ENCODE peak calls at places on chromosome 21, in seven cellular contexts. V is RPMI7951; J is prostate gland; C is stimulated activated CD8-positive, alpha-beta memory T cell treated with anti-CD3 and anti-CD28 coated beads, Interleukin-15, amount 100 ng/mL, for 4 hours; U is EL; Q is head of caudate nucleus; Y is effector memory CD4-positive, alpha-beta T cell. W is an unnamed sample.

GRCh38 chr21:44755227-44755626 is 43.9 kb upstream of the TSPEAR start:
- DNase-seq in Y (no peak), J (no peak), U (peak; percentile 52), C (no peak), Q (no peak), V (peak; percentile 33), W (no peak)

GRCh38 chr21:25176637-25177412 is 430.5 kb downstream of the MRPL39 start:
- DNase-seq in C (no peak), U (no peak), Q (no peak), J (no peak), Y (no peak), V (peak; percentile 45), W (no peak)

GRCh38 chr21:25639922-25640670 is 1.0 kb downstream of the JAM2 start:
- DNase-seq in U (peak; percentile 21), V (no peak), Y (no peak), C (no peak), Q (peak; percentile 69), J (peak; percentile 5), W (no peak)

GRCh38 chr21:28832013-28832714 is 160.5 kb downstream of the LTN1 start:
- DNase-seq in J (no peak), U (peak; percentile 61), Y (no peak), Q (no peak), C (peak; percentile 3), V (peak; percentile 34), W (no peak)

GRCh38 chr21:34887729-34888568 is 161.2 kb downstream of the RUNX1 start:
- DNase-seq in Q (peak; percentile 94), V (peak; percentile 96), C (peak; percentile 87), J (peak; percentile 62), Y (peak; percentile 83), U (peak; percentile 96), W (peak; percentile 80)

GRCh38 chr21:18801468-18801867 is 397.9 kb upstream of the TMPRSS15 start:
- DNase-seq in C (no peak), Q (no peak), V (peak; percentile 6), J (no peak), U (no peak), Y (no peak), W (no peak)

GRCh38 chr21:45906859-45907258 is 74.7 kb upstream of the COL6A1 start:
- DNase-seq in U (no peak), Y (no peak), J (no peak), Q (no peak), V (no peak), C (no peak), W (no peak)

GRCh38 chr21:32698971-32699693 is 28.7 kb downstream of the SYNJ1 start:
- DNase-seq in Q (no peak), V (no peak), J (no peak), U (no peak), C (no peak), Y (no peak), W (no peak)

GRCh38 chr21:43800124-43800523 is 10.7 kb downstream of the RRP1 start:
- DNase-seq in U (no peak), Y (no peak), J (no peak), C (no peak), Q (no peak), V (no peak), W (no peak)

GRCh38 chr21:16423921-16424320 is 694.1 kb downstream of the USP25 start:
- DNase-seq in Y (no peak), J (no peak), V (no peak), C (no peak), Q (no peak), U (no peak), W (no peak)

GRCh38 chr21:16418211-16418610 is 688.4 kb downstream of the USP25 start:
- DNase-seq in C (no peak), Y (no peak), U (no peak), J (no peak), V (no peak), Q (no peak), W (no peak)

GRCh38 chr21:34679056-34679455 is 10.3 kb downstream of the CLIC6 start:
- DNase-seq in J (no peak), Q (no peak), C (no peak), U (no peak), Y (no peak), V (no peak), W (no peak)

GRCh38 chr21:44344541-44345183 is 5.5 kb upstream of the CFAP410 start:
- DNase-seq in Y (no peak), U (no peak), C (no peak), Q (no peak), J (no peak), V (no peak), W (no peak)

GRCh38 chr21:42439284-42440186 is 35.8 kb downstream of the UBASH3A start:
- DNase-seq in Q (no peak), Y (no peak), V (no peak), C (peak; percentile 60), U (no peak), J (no peak), W (no peak)

W was measured in ureter.